ENCODE peak calls at places on chromosomes 3 and 15, in seven cellular contexts. One of them, this sample, is unnamed.

GRCh38 chr3:182248349-182248880 is 536.7 kb downstream of the SOX2 start:
- DNase-seq in body of pancreas: no peak
- DNase-seq in stimulated activated CD4-positive, alpha-beta T cell treated with anti-CD3 and anti-CD28 coated beads, TNF-alpha, amount 100 ng/mL, for 4 hours: no peak
- DNase-seq in endothelial cell: no peak
- DNase-seq in non-pigmented ciliary epithelial cell: no peak
- DNase-seq in LHCN-M2: peak
- DNase-seq in left lung: no peak
- DNase-seq in this sample: no peak

GRCh38 chr15:60643490-60644040 is 164.6 kb upstream of the ICE2 start:
- DNase-seq in body of pancreas: no peak
- DNase-seq in stimulated activated CD4-positive, alpha-beta T cell treated with anti-CD3 and anti-CD28 coated beads, TNF-alpha, amount 100 ng/mL, for 4 hours: no peak
- DNase-seq in endothelial cell: no peak
- DNase-seq in non-pigmented ciliary epithelial cell: no peak
- DNase-seq in LHCN-M2: no peak
- DNase-seq in left lung: no peak
- DNase-seq in this sample: no peak

GRCh38 chr15:80788536-80788935 is 9.4 kb downstream of the CEMIP start:
- DNase-seq in body of pancreas: no peak
- DNase-seq in stimulated activated CD4-positive, alpha-beta T cell treated with anti-CD3 and anti-CD28 coated beads, TNF-alpha, amount 100 ng/mL, for 4 hours: no peak
- DNase-seq in endothelial cell: no peak
- DNase-seq in non-pigmented ciliary epithelial cell: no peak
- DNase-seq in LHCN-M2: no peak
- DNase-seq in left lung: no peak
- DNase-seq in this sample: no peak

GRCh38 chr3:104596551-104596950 is 770.2 kb upstream of the ALCAM start:
- DNase-seq in body of pancreas: peak
- DNase-seq in stimulated activated CD4-positive, alpha-beta T cell treated with anti-CD3 and anti-CD28 coated beads, TNF-alpha, amount 100 ng/mL, for 4 hours: no peak
- DNase-seq in endothelial cell: peak
- DNase-seq in non-pigmented ciliary epithelial cell: peak
- DNase-seq in LHCN-M2: peak
- DNase-seq in left lung: no peak
- DNase-seq in this sample: no peak

GRCh38 chr3:60912142-60912541 is 339.1 kb downstream of the FHIT start:
- DNase-seq in body of pancreas: no peak
- DNase-seq in stimulated activated CD4-positive, alpha-beta T cell treated with anti-CD3 and anti-CD28 coated beads, TNF-alpha, amount 100 ng/mL, for 4 hours: no peak
- DNase-seq in endothelial cell: no peak
- DNase-seq in non-pigmented ciliary epithelial cell: no peak
- DNase-seq in LHCN-M2: no peak
- DNase-seq in left lung: no peak
- DNase-seq in this sample: no peak

GRCh38 chr3:58144478-58145142 is 66.2 kb downstream of the DNASE1L3 start:
- DNase-seq in body of pancreas: peak
- DNase-seq in stimulated activated CD4-positive, alpha-beta T cell treated with anti-CD3 and anti-CD28 coated beads, TNF-alpha, amount 100 ng/mL, for 4 hours: no peak
- DNase-seq in endothelial cell: no peak
- DNase-seq in non-pigmented ciliary epithelial cell: no peak
- DNase-seq in LHCN-M2: no peak
- DNase-seq in left lung: no peak
- DNase-seq in this sample: no peak

GRCh38 chr3:132029182-132029902 is 5.5 kb downstream of the CPNE4 start:
- DNase-seq in body of pancreas: peak
- DNase-seq in stimulated activated CD4-positive, alpha-beta T cell treated with anti-CD3 and anti-CD28 coated beads, TNF-alpha, amount 100 ng/mL, for 4 hours: peak
- DNase-seq in endothelial cell: peak
- DNase-seq in non-pigmented ciliary epithelial cell: no peak
- DNase-seq in LHCN-M2: peak
- DNase-seq in left lung: peak
- DNase-seq in this sample: peak

GRCh38 chr3:34298668-34299067 is 500.2 kb downstream of the PDCD6IP start:
- DNase-seq in body of pancreas: no peak
- DNase-seq in stimulated activated CD4-positive, alpha-beta T cell treated with anti-CD3 and anti-CD28 coated beads, TNF-alpha, amount 100 ng/mL, for 4 hours: no peak
- DNase-seq in endothelial cell: no peak
- DNase-seq in non-pigmented ciliary epithelial cell: no peak
- DNase-seq in LHCN-M2: no peak
- DNase-seq in left lung: no peak
- DNase-seq in this sample: no peak

GRCh38 chr15:48557335-48557734 is 88.2 kb downstream of the FBN1 start:
- DNase-seq in body of pancreas: peak
- DNase-seq in stimulated activated CD4-positive, alpha-beta T cell treated with anti-CD3 and anti-CD28 coated beads, TNF-alpha, amount 100 ng/mL, for 4 hours: no peak
- DNase-seq in endothelial cell: no peak
- DNase-seq in non-pigmented ciliary epithelial cell: no peak
- DNase-seq in LHCN-M2: no peak
- DNase-seq in left lung: no peak
- DNase-seq in this sample: no peak

GRCh38 chr3:101640256-101640655 is 36.7 kb downstream of the ZBTB11 start:
- DNase-seq in body of pancreas: no peak
- DNase-seq in stimulated activated CD4-positive, alpha-beta T cell treated with anti-CD3 and anti-CD28 coated beads, TNF-alpha, amount 100 ng/mL, for 4 hours: no peak
- DNase-seq in endothelial cell: no peak
- DNase-seq in non-pigmented ciliary epithelial cell: no peak
- DNase-seq in LHCN-M2: no peak
- DNase-seq in left lung: no peak
- DNase-seq in this sample: no peak

GRCh38 chr3:42894693-42895092 is 11.2 kb upstream of the ZNF662 start:
- DNase-seq in body of pancreas: no peak
- DNase-seq in stimulated activated CD4-positive, alpha-beta T cell treated with anti-CD3 and anti-CD28 coated beads, TNF-alpha, amount 100 ng/mL, for 4 hours: no peak
- DNase-seq in endothelial cell: no peak
- DNase-seq in non-pigmented ciliary epithelial cell: no peak
- DNase-seq in LHCN-M2: no peak
- DNase-seq in left lung: no peak
- DNase-seq in this sample: no peak

GRCh38 chr3:83216919-83217594 is 1455.6 kb upstream of the GBE1 start:
- DNase-seq in body of pancreas: no peak
- DNase-seq in stimulated activated CD4-positive, alpha-beta T cell treated with anti-CD3 and anti-CD28 coated beads, TNF-alpha, amount 100 ng/mL, for 4 hours: no peak
- DNase-seq in endothelial cell: no peak
- DNase-seq in non-pigmented ciliary epithelial cell: no peak
- DNase-seq in LHCN-M2: no peak
- DNase-seq in left lung: no peak
- DNase-seq in this sample: no peak

GRCh38 chr3:43638594-43639447 is 17.0 kb upstream of the ANO10 start:
- DNase-seq in body of pancreas: peak
- DNase-seq in stimulated activated CD4-positive, alpha-beta T cell treated with anti-CD3 and anti-CD28 coated beads, TNF-alpha, amount 100 ng/mL, for 4 hours: no peak
- DNase-seq in endothelial cell: peak
- DNase-seq in non-pigmented ciliary epithelial cell: no peak
- DNase-seq in LHCN-M2: peak
- DNase-seq in left lung: peak
- DNase-seq in this sample: peak

GRCh38 chr3:129636082-129636481 is 29.6 kb upstream of the PLXND1 start:
- DNase-seq in body of pancreas: no peak
- DNase-seq in stimulated activated CD4-positive, alpha-beta T cell treated with anti-CD3 and anti-CD28 coated beads, TNF-alpha, amount 100 ng/mL, for 4 hours: no peak
- DNase-seq in endothelial cell: no peak
- DNase-seq in non-pigmented ciliary epithelial cell: no peak
- DNase-seq in LHCN-M2: no peak
- DNase-seq in left lung: no peak
- DNase-seq in this sample: no peak

GRCh38 chr3:135325096-135325495 is 530.0 kb downstream of the EPHB1 start:
- DNase-seq in body of pancreas: peak
- DNase-seq in stimulated activated CD4-positive, alpha-beta T cell treated with anti-CD3 and anti-CD28 coated beads, TNF-alpha, amount 100 ng/mL, for 4 hours: no peak
- DNase-seq in endothelial cell: no peak
- DNase-seq in non-pigmented ciliary epithelial cell: no peak
- DNase-seq in LHCN-M2: no peak
- DNase-seq in left lung: no peak
- DNase-seq in this sample: no peak

GRCh38 chr3:188282871-188283270 is 128.9 kb downstream of the LPP start:
- DNase-seq in body of pancreas: no peak
- DNase-seq in stimulated activated CD4-positive, alpha-beta T cell treated with anti-CD3 and anti-CD28 coated beads, TNF-alpha, amount 100 ng/mL, for 4 hours: no peak
- DNase-seq in endothelial cell: no peak
- DNase-seq in non-pigmented ciliary epithelial cell: no peak
- DNase-seq in LHCN-M2: no peak
- DNase-seq in left lung: no peak
- DNase-seq in this sample: no peak

GRCh38 chr15:40894689-40895308 is 549 bp downstream of the VPS18 start:
- DNase-seq in body of pancreas: peak
- DNase-seq in stimulated activated CD4-positive, alpha-beta T cell treated with anti-CD3 and anti-CD28 coated beads, TNF-alpha, amount 100 ng/mL, for 4 hours: no peak
- DNase-seq in endothelial cell: peak
- DNase-seq in non-pigmented ciliary epithelial cell: no peak
- DNase-seq in LHCN-M2: peak
- DNase-seq in left lung: peak
- DNase-seq in this sample: peak

GRCh38 chr3:181880339-181880738 is 168.6 kb downstream of the SOX2 start:
- DNase-seq in body of pancreas: no peak
- DNase-seq in stimulated activated CD4-positive, alpha-beta T cell treated with anti-CD3 and anti-CD28 coated beads, TNF-alpha, amount 100 ng/mL, for 4 hours: no peak
- DNase-seq in endothelial cell: no peak
- DNase-seq in non-pigmented ciliary epithelial cell: no peak
- DNase-seq in LHCN-M2: no peak
- DNase-seq in left lung: no peak
- DNase-seq in this sample: no peak

GRCh38 chr3:114365268-114365667 is 71.4 kb downstream of the TIGIT start:
- DNase-seq in body of pancreas: no peak
- DNase-seq in stimulated activated CD4-positive, alpha-beta T cell treated with anti-CD3 and anti-CD28 coated beads, TNF-alpha, amount 100 ng/mL, for 4 hours: no peak
- DNase-seq in endothelial cell: no peak
- DNase-seq in non-pigmented ciliary epithelial cell: no peak
- DNase-seq in LHCN-M2: peak
- DNase-seq in left lung: no peak
- DNase-seq in this sample: no peak

GRCh38 chr15:51492528-51492927 is 130.0 kb downstream of the DMXL2 start:
- DNase-seq in body of pancreas: peak
- DNase-seq in stimulated activated CD4-positive, alpha-beta T cell treated with anti-CD3 and anti-CD28 coated beads, TNF-alpha, amount 100 ng/mL, for 4 hours: no peak
- DNase-seq in endothelial cell: no peak
- DNase-seq in non-pigmented ciliary epithelial cell: no peak
- DNase-seq in LHCN-M2: no peak
- DNase-seq in left lung: no peak
- DNase-seq in this sample: no peak

GRCh38 chr3:143443851-143444331 is 324.3 kb downstream of the CHST2 start:
- DNase-seq in body of pancreas: peak
- DNase-seq in stimulated activated CD4-positive, alpha-beta T cell treated with anti-CD3 and anti-CD28 coated beads, TNF-alpha, amount 100 ng/mL, for 4 hours: no peak
- DNase-seq in endothelial cell: no peak
- DNase-seq in non-pigmented ciliary epithelial cell: peak
- DNase-seq in LHCN-M2: peak
- DNase-seq in left lung: peak
- DNase-seq in this sample: no peak

GRCh38 chr3:40477671-40478070 is 749 bp downstream of the ZNF619 start:
- DNase-seq in body of pancreas: no peak
- DNase-seq in stimulated activated CD4-positive, alpha-beta T cell treated with anti-CD3 and anti-CD28 coated beads, TNF-alpha, amount 100 ng/mL, for 4 hours: no peak
- DNase-seq in endothelial cell: no peak
- DNase-seq in non-pigmented ciliary epithelial cell: no peak
- DNase-seq in LHCN-M2: no peak
- DNase-seq in left lung: no peak
- DNase-seq in this sample: no peak

GRCh38 chr3:42602961-42603360 is 2.5 kb downstream of the NKTR start:
- DNase-seq in body of pancreas: no peak
- DNase-seq in stimulated activated CD4-positive, alpha-beta T cell treated with anti-CD3 and anti-CD28 coated beads, TNF-alpha, amount 100 ng/mL, for 4 hours: no peak
- DNase-seq in endothelial cell: no peak
- DNase-seq in non-pigmented ciliary epithelial cell: no peak
- DNase-seq in LHCN-M2: no peak
- DNase-seq in left lung: no peak
- DNase-seq in this sample: no peak

GRCh38 chr3:73409405-73409804 is 215.3 kb downstream of the PDZRN3 start:
- DNase-seq in body of pancreas: no peak
- DNase-seq in stimulated activated CD4-positive, alpha-beta T cell treated with anti-CD3 and anti-CD28 coated beads, TNF-alpha, amount 100 ng/mL, for 4 hours: no peak
- DNase-seq in endothelial cell: no peak
- DNase-seq in non-pigmented ciliary epithelial cell: no peak
- DNase-seq in LHCN-M2: peak
- DNase-seq in left lung: no peak
- DNase-seq in this sample: no peak

GRCh38 chr3:65732060-65732933 is 306.4 kb downstream of the MAGI1 start:
- DNase-seq in body of pancreas: peak
- DNase-seq in stimulated activated CD4-positive, alpha-beta T cell treated with anti-CD3 and anti-CD28 coated beads, TNF-alpha, amount 100 ng/mL, for 4 hours: no peak
- DNase-seq in endothelial cell: peak
- DNase-seq in non-pigmented ciliary epithelial cell: peak
- DNase-seq in LHCN-M2: peak
- DNase-seq in left lung: no peak
- DNase-seq in this sample: no peak

GRCh38 chr3:45225465-45226205 is 452 bp downstream of the TMEM158 start:
- DNase-seq in body of pancreas: no peak
- DNase-seq in stimulated activated CD4-positive, alpha-beta T cell treated with anti-CD3 and anti-CD28 coated beads, TNF-alpha, amount 100 ng/mL, for 4 hours: peak
- DNase-seq in endothelial cell: peak
- DNase-seq in non-pigmented ciliary epithelial cell: no peak
- DNase-seq in LHCN-M2: peak
- DNase-seq in left lung: no peak
- DNase-seq in this sample: peak

GRCh38 chr3:184168363-184169120 is 6.1 kb upstream of the AP2M1 start:
- DNase-seq in body of pancreas: no peak
- DNase-seq in stimulated activated CD4-positive, alpha-beta T cell treated with anti-CD3 and anti-CD28 coated beads, TNF-alpha, amount 100 ng/mL, for 4 hours: no peak
- DNase-seq in endothelial cell: no peak
- DNase-seq in non-pigmented ciliary epithelial cell: no peak
- DNase-seq in LHCN-M2: peak
- DNase-seq in left lung: no peak
- DNase-seq in this sample: no peak

GRCh38 chr3:3665961-3666640 is 133.1 kb upstream of the LRRN1 start:
- DNase-seq in body of pancreas: no peak
- DNase-seq in stimulated activated CD4-positive, alpha-beta T cell treated with anti-CD3 and anti-CD28 coated beads, TNF-alpha, amount 100 ng/mL, for 4 hours: no peak
- DNase-seq in endothelial cell: no peak
- DNase-seq in non-pigmented ciliary epithelial cell: no peak
- DNase-seq in LHCN-M2: no peak
- DNase-seq in left lung: no peak
- DNase-seq in this sample: no peak